ENCODE peak calls at places on chromosomes 16 and 17, in seven cellular contexts. One of them, this sample, is unnamed.

GRCh38 chr17:19248923-19249574 is 11.9 kb downstream of the EPN2 start:
- DNase-seq in breast epithelium: no peak
- DNase-seq in PC-3: peak; percentile 82
- DNase-seq in thoracic aorta: no peak
- DNase-seq in heart left ventricle: peak; percentile 76
- DNase-seq in mucosa of descending colon: peak; percentile 61
- DNase-seq in WERI-Rb-1: no peak
- DNase-seq in this sample: peak; percentile 57

GRCh38 chr17:35812456-35812855 is 3.2 kb downstream of the TAF15 start:
- DNase-seq in heart left ventricle: no peak
- DNase-seq in thoracic aorta: no peak
- DNase-seq in WERI-Rb-1: no peak
- DNase-seq in PC-3: no peak
- DNase-seq in mucosa of descending colon: no peak
- DNase-seq in breast epithelium: no peak
- DNase-seq in this sample: no peak

GRCh38 chr17:49003557-49004511 is 6.6 kb downstream of the IGF2BP1 start:
- DNase-seq in heart left ventricle: no peak
- DNase-seq in mucosa of descending colon: no peak
- DNase-seq in PC-3: no peak
- DNase-seq in WERI-Rb-1: no peak
- DNase-seq in thoracic aorta: no peak
- DNase-seq in breast epithelium: no peak
- DNase-seq in this sample: no peak

GRCh38 chr17:50908860-50909764 is 43.0 kb upstream of the TOB1 start:
- DNase-seq in breast epithelium: peak; percentile 96
- DNase-seq in mucosa of descending colon: peak; percentile 65
- DNase-seq in PC-3: no peak
- DNase-seq in heart left ventricle: peak; percentile 83
- DNase-seq in WERI-Rb-1: peak; percentile 82
- DNase-seq in thoracic aorta: no peak
- DNase-seq in this sample: no peak

GRCh38 chr17:82937411-82938371 is 97.9 kb upstream of the ZNF750 start:
- DNase-seq in WERI-Rb-1: no peak
- DNase-seq in thoracic aorta: no peak
- DNase-seq in breast epithelium: no peak
- DNase-seq in heart left ventricle: no peak
- DNase-seq in mucosa of descending colon: peak; percentile 48
- DNase-seq in PC-3: no peak
- DNase-seq in this sample: no peak

GRCh38 chr16:72241930-72242329 is 70.0 kb upstream of the PMFBP1 start:
- DNase-seq in WERI-Rb-1: peak; percentile 42
- DNase-seq in heart left ventricle: no peak
- DNase-seq in thoracic aorta: no peak
- DNase-seq in breast epithelium: no peak
- DNase-seq in PC-3: peak; percentile 62
- DNase-seq in mucosa of descending colon: no peak
- DNase-seq in this sample: no peak

GRCh38 chr17:21160401-21160800 is 33.6 kb downstream of the DHRS7B start:
- DNase-seq in heart left ventricle: no peak
- DNase-seq in PC-3: no peak
- DNase-seq in breast epithelium: no peak
- DNase-seq in mucosa of descending colon: no peak
- DNase-seq in WERI-Rb-1: no peak
- DNase-seq in thoracic aorta: no peak
- DNase-seq in this sample: no peak

GRCh38 chr17:74276051-74276476 is 2.0 kb downstream of the DNAI2 start:
- DNase-seq in WERI-Rb-1: no peak
- DNase-seq in thoracic aorta: no peak
- DNase-seq in breast epithelium: no peak
- DNase-seq in PC-3: no peak
- DNase-seq in heart left ventricle: peak; percentile 79
- DNase-seq in mucosa of descending colon: no peak
- DNase-seq in this sample: no peak

GRCh38 chr17:5047446-5047845 is 12.2 kb upstream of the SLC52A1 start:
- DNase-seq in heart left ventricle: no peak
- DNase-seq in breast epithelium: no peak
- DNase-seq in WERI-Rb-1: no peak
- DNase-seq in PC-3: no peak
- DNase-seq in mucosa of descending colon: no peak
- DNase-seq in thoracic aorta: no peak
- DNase-seq in this sample: no peak

GRCh38 chr17:68125471-68125870 is 89.9 kb downstream of the KPNA2 start:
- DNase-seq in WERI-Rb-1: no peak
- DNase-seq in mucosa of descending colon: no peak
- DNase-seq in PC-3: no peak
- DNase-seq in heart left ventricle: no peak
- DNase-seq in breast epithelium: no peak
- DNase-seq in thoracic aorta: no peak
- DNase-seq in this sample: no peak

GRCh38 chr16:11107781-11108465 is 148.1 kb downstream of the SOCS1 start:
- DNase-seq in mucosa of descending colon: no peak
- DNase-seq in PC-3: no peak
- DNase-seq in thoracic aorta: no peak
- DNase-seq in breast epithelium: no peak
- DNase-seq in heart left ventricle: no peak
- DNase-seq in WERI-Rb-1: no peak
- DNase-seq in this sample: no peak

GRCh38 chr17:80364091-80364691 is 50.8 kb upstream of the ENDOV start:
- DNase-seq in PC-3: peak; percentile 45
- DNase-seq in breast epithelium: no peak
- DNase-seq in thoracic aorta: no peak
- DNase-seq in heart left ventricle: no peak
- DNase-seq in mucosa of descending colon: no peak
- DNase-seq in WERI-Rb-1: peak; percentile 83
- DNase-seq in this sample: no peak

GRCh38 chr16:984106-984505 is 2.5 kb downstream of the SOX8 start:
- DNase-seq in thoracic aorta: no peak
- DNase-seq in WERI-Rb-1: no peak
- DNase-seq in PC-3: no peak
- DNase-seq in heart left ventricle: no peak
- DNase-seq in mucosa of descending colon: no peak
- DNase-seq in breast epithelium: no peak
- DNase-seq in this sample: no peak

GRCh38 chr17:2755941-2756724 is 6.7 kb upstream of the CCDC92B start:
- DNase-seq in breast epithelium: no peak
- DNase-seq in WERI-Rb-1: no peak
- DNase-seq in heart left ventricle: no peak
- DNase-seq in thoracic aorta: no peak
- DNase-seq in PC-3: no peak
- DNase-seq in mucosa of descending colon: peak; percentile 49
- DNase-seq in this sample: no peak

GRCh38 chr17:50088952-50089825 is 6.0 kb upstream of the PDK2 start:
- DNase-seq in WERI-Rb-1: no peak
- DNase-seq in thoracic aorta: no peak
- DNase-seq in heart left ventricle: no peak
- DNase-seq in breast epithelium: no peak
- DNase-seq in PC-3: no peak
- DNase-seq in mucosa of descending colon: no peak
- DNase-seq in this sample: no peak

GRCh38 chr17:69818467-69818866 is 256.6 kb upstream of the KCNJ16 start:
- DNase-seq in heart left ventricle: no peak
- DNase-seq in breast epithelium: no peak
- DNase-seq in thoracic aorta: no peak
- DNase-seq in PC-3: no peak
- DNase-seq in mucosa of descending colon: no peak
- DNase-seq in WERI-Rb-1: no peak
- DNase-seq in this sample: no peak

GRCh38 chr16:10317425-10318001 is 68.3 kb upstream of the ATF7IP2 start:
- DNase-seq in thoracic aorta: no peak
- DNase-seq in WERI-Rb-1: no peak
- DNase-seq in breast epithelium: no peak
- DNase-seq in PC-3: no peak
- DNase-seq in heart left ventricle: no peak
- DNase-seq in mucosa of descending colon: no peak
- DNase-seq in this sample: no peak

GRCh38 chr16:69476920-69477418 is 52.5 kb downstream of the CYB5B start:
- DNase-seq in mucosa of descending colon: no peak
- DNase-seq in thoracic aorta: no peak
- DNase-seq in heart left ventricle: no peak
- DNase-seq in PC-3: peak; percentile 86
- DNase-seq in breast epithelium: no peak
- DNase-seq in WERI-Rb-1: no peak
- DNase-seq in this sample: peak; percentile 87

GRCh38 chr17:39946551-39947330 is 16.1 kb upstream of the GSDMA start:
- DNase-seq in heart left ventricle: no peak
- DNase-seq in WERI-Rb-1: no peak
- DNase-seq in PC-3: no peak
- DNase-seq in breast epithelium: no peak
- DNase-seq in mucosa of descending colon: no peak
- DNase-seq in thoracic aorta: no peak
- DNase-seq in this sample: no peak

GRCh38 chr17:34503804-34504203 is 75.6 kb upstream of the TMEM132E start:
- DNase-seq in mucosa of descending colon: no peak
- DNase-seq in thoracic aorta: no peak
- DNase-seq in PC-3: no peak
- DNase-seq in WERI-Rb-1: peak; percentile 39
- DNase-seq in breast epithelium: no peak
- DNase-seq in heart left ventricle: peak; percentile 65
- DNase-seq in this sample: no peak

DNA sequence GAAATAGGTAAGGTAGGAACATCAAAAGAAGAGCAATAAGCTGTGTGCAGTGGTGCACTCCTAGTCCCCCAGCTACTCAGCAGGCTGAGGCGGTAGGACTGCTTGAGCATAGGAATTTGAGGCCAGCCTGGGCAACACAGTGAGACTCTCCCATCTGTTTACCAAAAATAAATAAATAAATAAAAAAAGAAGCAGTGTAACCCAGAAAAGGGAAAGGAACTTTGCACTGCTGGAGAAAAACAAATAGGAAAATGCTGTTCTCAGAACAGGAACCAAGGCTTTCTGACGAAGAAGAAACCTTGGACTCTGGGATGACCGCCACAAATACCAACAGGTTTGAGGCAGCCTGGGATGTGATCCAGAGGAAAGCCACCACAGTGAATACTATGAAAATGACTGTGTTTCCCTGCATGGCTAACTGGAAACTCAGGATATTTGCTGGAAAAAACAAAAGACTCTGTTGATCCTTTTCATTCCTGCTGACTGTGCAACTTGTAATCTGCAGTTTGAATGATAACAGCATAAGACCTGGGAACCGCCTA is 41.2 kb downstream of the TTC19 start:
- DNase-seq in WERI-Rb-1: no peak
- DNase-seq in PC-3: peak; percentile 38
- DNase-seq in heart left ventricle: no peak
- DNase-seq in breast epithelium: peak; percentile 32
- DNase-seq in mucosa of descending colon: no peak
- DNase-seq in thoracic aorta: no peak
- DNase-seq in this sample: no peak
- H3K36me3 ChIP-seq in WERI-Rb-1: peaks cover 62% of the 10 kb centered on the region
- H3K36me3 ChIP-seq in PC-3: peaks cover 50% of the 10 kb centered on the region
- H3K36me3 ChIP-seq in heart left ventricle: peaks cover 25% of the 10 kb centered on the region
- H3K36me3 ChIP-seq in breast epithelium: no peaks in the 10 kb centered on the region
- H3K36me3 ChIP-seq in mucosa of descending colon: peaks cover 6% of the 10 kb centered on the region
- H3K36me3 ChIP-seq in thoracic aorta: peaks cover 32% of the 10 kb centered on the region
- H3K36me3 ChIP-seq in this sample: peaks cover 7% of the 10 kb centered on the region

GRCh38 chr16:46803373-46803772 is 27.6 kb downstream of the C16orf87 start:
- DNase-seq in WERI-Rb-1: no peak
- DNase-seq in breast epithelium: no peak
- DNase-seq in PC-3: no peak
- DNase-seq in thoracic aorta: no peak
- DNase-seq in heart left ventricle: no peak
- DNase-seq in mucosa of descending colon: no peak
- DNase-seq in this sample: no peak
- H3K4me3 ChIP-seq in WERI-Rb-1: no peak overlapping the region
- H3K4me3 ChIP-seq in breast epithelium: no peak overlapping the region
- H3K4me3 ChIP-seq in PC-3: no peak overlapping the region
- H3K4me3 ChIP-seq in thoracic aorta: no peak overlapping the region
- H3K4me3 ChIP-seq in heart left ventricle: no peak overlapping the region
- H3K4me3 ChIP-seq in mucosa of descending colon: no peak overlapping the region
- H3K4me3 ChIP-seq in this sample: no peak overlapping the region

GRCh38 chr17:66535611-66536010 is 233.2 kb downstream of the PRKCA start:
- DNase-seq in PC-3: no peak
- DNase-seq in thoracic aorta: no peak
- DNase-seq in breast epithelium: no peak
- DNase-seq in mucosa of descending colon: no peak
- DNase-seq in WERI-Rb-1: no peak
- DNase-seq in heart left ventricle: no peak
- DNase-seq in this sample: no peak

GRCh38 chr17:66531826-66532439 is 229.5 kb downstream of the PRKCA start:
- DNase-seq in WERI-Rb-1: no peak
- DNase-seq in breast epithelium: no peak
- DNase-seq in PC-3: no peak
- DNase-seq in heart left ventricle: no peak
- DNase-seq in thoracic aorta: no peak
- DNase-seq in mucosa of descending colon: no peak
- DNase-seq in this sample: no peak

GRCh38 chr17:66538776-66539175 is 236.4 kb downstream of the PRKCA start:
- DNase-seq in WERI-Rb-1: no peak
- DNase-seq in breast epithelium: no peak
- DNase-seq in mucosa of descending colon: no peak
- DNase-seq in PC-3: no peak
- DNase-seq in heart left ventricle: no peak
- DNase-seq in thoracic aorta: no peak
- DNase-seq in this sample: no peak

GRCh38 chr17:66537518-66537917 is 235.1 kb downstream of the PRKCA start:
- DNase-seq in WERI-Rb-1: no peak
- DNase-seq in PC-3: no peak
- DNase-seq in heart left ventricle: no peak
- DNase-seq in thoracic aorta: no peak
- DNase-seq in mucosa of descending colon: no peak
- DNase-seq in breast epithelium: no peak
- DNase-seq in this sample: no peak

GRCh38 chr17:66533572-66533971 is 231.2 kb downstream of the PRKCA start:
- DNase-seq in breast epithelium: no peak
- DNase-seq in heart left ventricle: no peak
- DNase-seq in PC-3: no peak
- DNase-seq in mucosa of descending colon: no peak
- DNase-seq in thoracic aorta: no peak
- DNase-seq in WERI-Rb-1: no peak
- DNase-seq in this sample: no peak
- TF ChIP-seq CTCF in breast epithelium: no peak
- TF ChIP-seq CTCF in heart left ventricle: no peak
- TF ChIP-seq CTCF in PC-3: no peak
- TF ChIP-seq CTCF in mucosa of descending colon: no peak
- TF ChIP-seq CTCF in thoracic aorta: no peak
- TF ChIP-seq CTCF in WERI-Rb-1: no peak
- TF ChIP-seq CTCF in this sample: peak; percentile 8

GRCh38 chr16:85188822-85189672 is 76.8 kb upstream of the CIBAR2 start:
- DNase-seq in breast epithelium: no peak
- DNase-seq in mucosa of descending colon: no peak
- DNase-seq in heart left ventricle: no peak
- DNase-seq in thoracic aorta: no peak
- DNase-seq in WERI-Rb-1: no peak
- DNase-seq in PC-3: peak; percentile 22
- DNase-seq in this sample: no peak

GRCh38 chr16:85192736-85193493 is 80.6 kb upstream of the CIBAR2 start:
- DNase-seq in mucosa of descending colon: no peak
- DNase-seq in heart left ventricle: no peak
- DNase-seq in thoracic aorta: no peak
- DNase-seq in WERI-Rb-1: no peak
- DNase-seq in breast epithelium: no peak
- DNase-seq in PC-3: no peak
- DNase-seq in this sample: no peak

GRCh38 chr16:85191341-85191965 is 79.2 kb upstream of the CIBAR2 start:
- DNase-seq in breast epithelium: no peak
- DNase-seq in thoracic aorta: no peak
- DNase-seq in mucosa of descending colon: no peak
- DNase-seq in heart left ventricle: no peak
- DNase-seq in WERI-Rb-1: no peak
- DNase-seq in PC-3: no peak
- DNase-seq in this sample: no peak

GRCh38 chr16:85192233-85192632 is 80.0 kb upstream of the CIBAR2 start:
- DNase-seq in breast epithelium: no peak
- DNase-seq in thoracic aorta: no peak
- DNase-seq in mucosa of descending colon: no peak
- DNase-seq in WERI-Rb-1: no peak
- DNase-seq in PC-3: no peak
- DNase-seq in heart left ventricle: no peak
- DNase-seq in this sample: no peak

GRCh38 chr16:85190572-85190971 is 78.3 kb upstream of the CIBAR2 start:
- DNase-seq in WERI-Rb-1: no peak
- DNase-seq in PC-3: no peak
- DNase-seq in heart left ventricle: no peak
- DNase-seq in thoracic aorta: no peak
- DNase-seq in breast epithelium: no peak
- DNase-seq in mucosa of descending colon: no peak
- DNase-seq in this sample: no peak
- H3K36me3 ChIP-seq in WERI-Rb-1: no peaks in the 10 kb centered on the region
- H3K36me3 ChIP-seq in PC-3: no peaks in the 10 kb centered on the region
- H3K36me3 ChIP-seq in heart left ventricle: no peaks in the 10 kb centered on the region
- H3K36me3 ChIP-seq in thoracic aorta: no peaks in the 10 kb centered on the region
- H3K36me3 ChIP-seq in breast epithelium: no peaks in the 10 kb centered on the region
- H3K36me3 ChIP-seq in mucosa of descending colon: no peaks in the 10 kb centered on the region
- H3K36me3 ChIP-seq in this sample: no peaks in the 10 kb centered on the region

This sample was measured in kidney epithelial cell.